ENCODE peak calls at places on chromosome 1, in six cellular contexts. One of them, this sample, is unnamed.

GRCh38 chr1:158324375-158324774 is 7.0 kb downstream of the CD1B start:
- ATAC-seq in left cardiac atrium: no peak
- ATAC-seq in CD8-positive, alpha-beta T cell: no peak
- ATAC-seq in lung: no peak
- ATAC-seq in body of pancreas: no peak
- ATAC-seq in lower lobe of right lung: no peak
- ATAC-seq in this sample: no peak

GRCh38 chr1:183244466-183244865 is 58.4 kb downstream of the LAMC2 start:
- ATAC-seq in CD8-positive, alpha-beta T cell: no peak
- ATAC-seq in lung: peak
- ATAC-seq in left cardiac atrium: peak
- ATAC-seq in lower lobe of right lung: peak
- ATAC-seq in body of pancreas: peak
- ATAC-seq in this sample: no peak

GRCh38 chr1:6378096-6378746 is 15.3 kb downstream of the ACOT7 start:
- ATAC-seq in body of pancreas: no peak
- ATAC-seq in left cardiac atrium: no peak
- ATAC-seq in lung: no peak
- ATAC-seq in CD8-positive, alpha-beta T cell: no peak
- ATAC-seq in lower lobe of right lung: no peak
- ATAC-seq in this sample: peak

GRCh38 chr1:184191181-184191601 is 139.7 kb downstream of the TSEN15 start:
- ATAC-seq in body of pancreas: peak
- ATAC-seq in lower lobe of right lung: peak
- ATAC-seq in lung: peak
- ATAC-seq in CD8-positive, alpha-beta T cell: no peak
- ATAC-seq in left cardiac atrium: peak
- ATAC-seq in this sample: no peak

GRCh38 chr1:21514245-21514644 is 5.0 kb downstream of the ALPL start:
- ATAC-seq in body of pancreas: no peak
- ATAC-seq in lung: no peak
- ATAC-seq in CD8-positive, alpha-beta T cell: no peak
- ATAC-seq in left cardiac atrium: no peak
- ATAC-seq in lower lobe of right lung: no peak
- ATAC-seq in this sample: no peak

GRCh38 chr1:119676571-119677206 is 28.6 kb upstream of the ZNF697 start:
- ATAC-seq in body of pancreas: peak
- ATAC-seq in left cardiac atrium: peak
- ATAC-seq in CD8-positive, alpha-beta T cell: no peak
- ATAC-seq in lung: peak
- ATAC-seq in lower lobe of right lung: peak
- ATAC-seq in this sample: no peak

GRCh38 chr1:157403203-157403602 is 149.1 kb downstream of the FCRL5 start:
- ATAC-seq in CD8-positive, alpha-beta T cell: no peak
- ATAC-seq in lung: no peak
- ATAC-seq in body of pancreas: no peak
- ATAC-seq in lower lobe of right lung: peak
- ATAC-seq in left cardiac atrium: peak
- ATAC-seq in this sample: no peak

GRCh38 chr1:197890936-197891335 is 11.5 kb upstream of the C1orf53 start:
- ATAC-seq in lung: no peak
- ATAC-seq in body of pancreas: no peak
- ATAC-seq in lower lobe of right lung: no peak
- ATAC-seq in left cardiac atrium: no peak
- ATAC-seq in CD8-positive, alpha-beta T cell: no peak
- ATAC-seq in this sample: no peak

GRCh38 chr1:235892080-235892670 is 25.5 kb upstream of the LYST start:
- ATAC-seq in CD8-positive, alpha-beta T cell: no peak
- ATAC-seq in left cardiac atrium: no peak
- ATAC-seq in lung: no peak
- ATAC-seq in lower lobe of right lung: peak
- ATAC-seq in body of pancreas: no peak
- ATAC-seq in this sample: no peak

GRCh38 chr1:84365225-84366221 is 32.8 kb upstream of the DNASE2B start:
- ATAC-seq in lung: peak
- ATAC-seq in lower lobe of right lung: peak
- ATAC-seq in CD8-positive, alpha-beta T cell: no peak
- ATAC-seq in left cardiac atrium: peak
- ATAC-seq in body of pancreas: peak
- ATAC-seq in this sample: peak

GRCh38 chr1:27416387-27417111 is 24.1 kb downstream of the GPR3 start:
- ATAC-seq in lower lobe of right lung: peak
- ATAC-seq in left cardiac atrium: peak
- ATAC-seq in CD8-positive, alpha-beta T cell: peak
- ATAC-seq in lung: no peak
- ATAC-seq in body of pancreas: no peak
- ATAC-seq in this sample: peak

GRCh38 chr1:63732666-63733065 is 41.2 kb upstream of the ROR1 start:
- ATAC-seq in body of pancreas: no peak
- ATAC-seq in left cardiac atrium: peak
- ATAC-seq in lung: no peak
- ATAC-seq in CD8-positive, alpha-beta T cell: no peak
- ATAC-seq in lower lobe of right lung: no peak
- ATAC-seq in this sample: peak

GRCh38 chr1:39394598-39394997 is 96.8 kb upstream of the BMP8A start:
- ATAC-seq in CD8-positive, alpha-beta T cell: peak
- ATAC-seq in body of pancreas: peak
- ATAC-seq in lung: no peak
- ATAC-seq in left cardiac atrium: peak
- ATAC-seq in lower lobe of right lung: no peak
- ATAC-seq in this sample: no peak

GRCh38 chr1:177824508-177824982 is 145.3 kb downstream of the SEC16B start:
- ATAC-seq in lower lobe of right lung: no peak
- ATAC-seq in left cardiac atrium: peak
- ATAC-seq in lung: no peak
- ATAC-seq in CD8-positive, alpha-beta T cell: no peak
- ATAC-seq in body of pancreas: no peak
- ATAC-seq in this sample: no peak

GRCh38 chr1:88683516-88683847 is 591 bp upstream of the PKN2 start:
- ATAC-seq in left cardiac atrium: peak
- ATAC-seq in lung: no peak
- ATAC-seq in body of pancreas: peak
- ATAC-seq in CD8-positive, alpha-beta T cell: peak
- ATAC-seq in lower lobe of right lung: peak
- ATAC-seq in this sample: peak

GRCh38 chr1:25109527-25109926 is 122.8 kb downstream of the SYF2 start:
- ATAC-seq in body of pancreas: no peak
- ATAC-seq in lower lobe of right lung: no peak
- ATAC-seq in lung: no peak
- ATAC-seq in CD8-positive, alpha-beta T cell: peak
- ATAC-seq in left cardiac atrium: no peak
- ATAC-seq in this sample: no peak

GRCh38 chr1:53637726-53638640 is 101.0 kb downstream of the GLIS1 start:
- ATAC-seq in left cardiac atrium: no peak
- ATAC-seq in body of pancreas: no peak
- ATAC-seq in CD8-positive, alpha-beta T cell: no peak
- ATAC-seq in lung: no peak
- ATAC-seq in lower lobe of right lung: no peak
- ATAC-seq in this sample: no peak

GRCh38 chr1:14334336-14335176 is 263.9 kb upstream of the KAZN start:
- ATAC-seq in lung: no peak
- ATAC-seq in CD8-positive, alpha-beta T cell: no peak
- ATAC-seq in body of pancreas: no peak
- ATAC-seq in lower lobe of right lung: peak
- ATAC-seq in left cardiac atrium: no peak
- ATAC-seq in this sample: no peak

GRCh38 chr1:211493865-211494653 is 2.1 kb upstream of the RD3 start:
- ATAC-seq in lung: no peak
- ATAC-seq in left cardiac atrium: peak
- ATAC-seq in body of pancreas: no peak
- ATAC-seq in CD8-positive, alpha-beta T cell: no peak
- ATAC-seq in lower lobe of right lung: no peak
- ATAC-seq in this sample: no peak